ENCODE peak calls at places on chromosomes 4 and X, in four cellular contexts. M, K, Y and A are unnamed samples.

GRCh38 chr4:144757969-144758368 is 112.0 kb downstream of the HHIP start:
- DNase-seq in Y (no peak), K (no peak), M (no peak), A (no peak)

GRCh38 chr4:120694973-120695372 is 227.6 kb downstream of the PRDM5 start:
- DNase-seq in M (peak), K (peak), Y (peak), A (no peak)

GRCh38 chr4:179989975-179990374 is 2253.2 kb upstream of the TENM3 start:
- DNase-seq in Y (no peak), M (no peak), K (no peak), A (peak)

GRCh38 chr4:173432430-173432829 is 33.5 kb upstream of the SCRG1 start:
- DNase-seq in Y (no peak), M (no peak), K (no peak), A (no peak)

GRCh38 chr4:186554485-186554884 is 882 bp downstream of the MTNR1A start:
- DNase-seq in Y (no peak), M (peak), K (peak), A (peak)

GRCh38 chrX:45353462-45353861 is 152.8 kb upstream of the DIPK2B start:
- DNase-seq in Y (no peak), M (no peak), K (peak), A (peak)

GRCh38 chr4:61011051-61011450 is 189.1 kb upstream of the ADGRL3 start:
- DNase-seq in M (peak), K (no peak), Y (no peak), A (no peak)

GRCh38 chr4:6338175-6338950 is 68.7 kb downstream of the WFS1 start:
- DNase-seq in Y (no peak), K (no peak), M (no peak), A (no peak)

GRCh38 chrX:107710617-107711391 is 64.8 kb downstream of the TSC22D3 start:
- DNase-seq in K (peak), Y (peak), M (peak), A (no peak)

GRCh38 chr4:8396762-8397406 is 43.6 kb downstream of the ACOX3 start:
- DNase-seq in Y (no peak), M (no peak), K (no peak), A (no peak)

GRCh38 chrX:31499120-31499519 is 427.3 kb upstream of the FTHL17 start:
- DNase-seq in K (peak), Y (peak), M (peak), A (no peak)

GRCh38 chrX:128928636-128929035 is 594.7 kb downstream of the SMARCA1 start:
- DNase-seq in M (no peak), Y (no peak), K (no peak), A (peak)

GRCh38 chr4:1172228-1172851 is at the start of gene SPON2:
- DNase-seq in K (peak), Y (no peak), M (peak), A (no peak)
- H3K4me3 ChIP-seq in K (peak), Y (peak), M (peak), A (no peak)

GRCh38 chrX:120140293-120140981 is 18.0 kb upstream of the RHOXF2 start:
- DNase-seq in K (no peak), M (no peak), Y (no peak), A (no peak)

GRCh38 chrX:120147537-120147936 is 10.9 kb upstream of the RHOXF2 start:
- DNase-seq in M (no peak), Y (no peak), K (no peak), A (no peak)

GRCh38 chrX:120145295-120145925 is 13.0 kb upstream of the RHOXF2 start:
- DNase-seq in Y (no peak), M (no peak), K (no peak), A (no peak)

GRCh38 chrX:120144178-120144844 is 14.1 kb upstream of the RHOXF2 start:
- DNase-seq in Y (no peak), M (no peak), K (peak), A (no peak)
- H3K4me3 ChIP-seq in Y (no peak), M (no peak), K (no peak), A (no peak)

DNA sequence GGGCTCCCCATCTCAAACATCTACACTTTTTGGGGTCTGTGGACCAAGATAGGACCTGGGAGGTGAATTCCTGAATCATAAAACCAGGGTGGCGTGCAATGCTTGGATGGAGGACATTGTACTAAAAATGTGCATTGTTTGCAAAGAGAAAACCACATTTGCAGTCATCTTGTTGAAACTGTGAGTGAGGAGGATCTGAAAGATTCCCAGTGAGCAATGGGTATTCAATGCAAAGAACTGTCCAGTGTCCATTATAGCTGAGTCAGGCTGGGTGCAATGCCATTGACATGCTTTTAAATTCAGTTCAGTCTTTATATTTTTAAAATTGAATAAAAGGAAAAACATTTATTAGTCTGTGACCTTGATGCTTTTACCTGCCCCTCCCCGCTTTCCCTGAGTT is 215.7 kb downstream of the STK32B start:
- DNase-seq in K (no peak), M (no peak), Y (no peak), A (no peak)
- H3K4me3 ChIP-seq in K (no peak), M (no peak), Y (no peak), A (no peak)

DNA sequence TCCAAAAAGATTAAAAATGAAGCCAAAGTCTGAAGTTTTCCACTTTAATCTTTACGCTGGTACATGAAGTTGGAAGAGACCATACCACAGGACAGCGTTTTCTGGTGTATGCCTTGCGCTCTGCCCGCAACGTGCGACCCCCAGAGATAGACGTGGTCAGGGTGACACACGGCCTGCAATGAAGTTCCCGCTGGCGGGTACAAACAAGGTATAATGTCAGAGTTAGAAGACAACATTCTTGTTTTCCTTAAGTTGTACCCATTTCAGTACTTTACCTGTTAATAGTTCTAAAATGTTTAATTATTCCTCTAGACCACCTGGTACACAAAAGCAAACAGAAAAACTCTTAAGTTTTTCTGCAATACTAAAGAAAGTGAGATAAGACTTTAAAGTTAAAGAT is 4.8 kb downstream of the HNRNPDL start:
- DNase-seq in M (no peak), K (no peak), Y (no peak), A (no peak)
- H3K4me3 ChIP-seq in M (no peak), K (no peak), Y (no peak), A (no peak)

DNA sequence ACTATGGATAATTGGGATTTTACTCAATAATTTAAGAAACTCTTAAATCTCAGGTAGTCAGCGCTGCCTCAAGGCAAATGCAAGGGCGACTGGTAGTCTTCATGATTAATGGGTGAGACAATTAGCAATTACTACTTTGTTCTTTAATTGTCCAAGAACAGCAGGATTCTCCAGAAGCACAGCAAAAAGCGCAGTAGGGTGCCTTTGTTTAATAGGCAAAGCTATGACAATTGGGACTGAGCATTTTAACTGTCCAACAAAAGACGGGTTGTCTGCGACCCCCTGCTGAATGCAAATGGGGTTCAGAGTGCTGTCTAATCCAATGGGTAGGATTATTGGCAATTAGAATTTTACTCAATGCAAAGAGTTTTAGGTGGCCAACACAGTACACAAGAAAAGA is 286.1 kb downstream of the CHIC1 start:
- DNase-seq in Y (no peak), K (no peak), M (no peak), A (no peak)
- H3K4me3 ChIP-seq in Y (no peak), K (no peak), M (no peak), A (no peak)

DNA sequence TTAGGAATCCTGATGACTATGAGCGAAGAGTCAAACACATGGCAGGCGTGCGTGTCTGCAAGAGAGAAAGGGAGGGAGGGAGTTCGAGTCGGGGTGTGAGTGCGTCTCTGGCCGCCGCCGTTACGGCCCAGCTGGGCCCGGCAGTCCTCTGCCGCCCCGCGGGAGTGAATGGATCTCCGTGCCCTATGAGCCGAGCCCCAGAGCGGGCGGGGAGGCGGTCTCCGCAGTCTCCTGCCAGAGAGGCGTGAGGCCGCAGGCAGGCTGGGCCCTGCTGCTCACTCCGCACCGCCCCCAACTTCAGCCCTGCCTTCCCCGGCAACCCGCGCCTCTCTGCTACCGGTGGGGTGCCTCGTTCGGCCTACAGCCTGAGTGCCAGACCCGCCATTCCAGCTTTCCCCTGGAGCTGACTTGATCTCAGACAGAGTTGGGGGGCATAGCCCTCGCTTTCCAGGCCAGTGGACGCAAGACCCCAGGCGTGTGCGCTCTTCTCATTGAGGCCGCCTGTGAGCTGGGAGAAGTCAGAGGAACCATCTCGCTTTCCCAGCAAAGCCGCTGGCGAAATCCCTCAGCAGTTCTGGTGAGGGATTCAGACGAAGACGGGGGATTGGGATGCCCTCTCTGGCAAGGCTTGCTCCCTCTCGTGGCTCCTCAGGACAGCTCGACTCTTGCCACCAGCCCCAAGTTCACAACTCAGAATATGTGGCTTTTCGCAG is 1.4 kb downstream of the SLC16A2 start:
- DNase-seq in Y (no peak), M (peak), K (peak), A (peak)
- H3K4me3 ChIP-seq in Y (peak), M (peak), K (peak), A (no peak)

DNA sequence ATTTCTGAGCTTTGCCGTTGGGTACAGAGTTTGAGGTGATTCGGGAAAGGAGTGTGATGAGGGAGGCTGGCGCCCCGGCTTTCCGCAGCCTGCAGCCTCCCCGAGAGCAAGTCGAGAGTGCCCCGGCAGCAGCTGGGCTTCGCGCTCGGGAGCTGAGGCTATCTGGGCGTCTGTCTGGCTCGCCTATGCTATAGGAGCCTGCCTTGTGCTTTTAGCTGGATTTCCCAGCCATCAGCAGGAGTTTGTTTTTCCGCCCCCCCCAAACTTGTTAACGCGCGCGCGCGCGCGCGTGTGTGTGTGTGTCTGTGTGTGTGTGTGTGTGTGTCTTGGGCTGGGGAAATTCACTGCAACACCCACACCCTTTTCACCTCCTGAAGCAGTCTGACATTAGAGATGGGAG is 765 bp upstream of the DGKK start:
- DNase-seq in K (no peak), M (no peak), Y (no peak), A (no peak)
- H3K4me3 ChIP-seq in K (no peak), M (no peak), Y (no peak), A (no peak)

GRCh38 chr4:2819244-2820215 is 24.1 kb upstream of the ADD1 start:
- DNase-seq in K (no peak), Y (no peak), M (no peak), A (no peak)
- H3K4me3 ChIP-seq in K (no peak), Y (peak), M (no peak), A (no peak)

GRCh38 chr4:122731676-122732075 is 828 bp upstream of the BBS12 start:
- DNase-seq in K (no peak), Y (no peak), M (no peak), A (no peak)
- H3K4me3 ChIP-seq in K (no peak), Y (peak), M (peak), A (no peak)

DNA sequence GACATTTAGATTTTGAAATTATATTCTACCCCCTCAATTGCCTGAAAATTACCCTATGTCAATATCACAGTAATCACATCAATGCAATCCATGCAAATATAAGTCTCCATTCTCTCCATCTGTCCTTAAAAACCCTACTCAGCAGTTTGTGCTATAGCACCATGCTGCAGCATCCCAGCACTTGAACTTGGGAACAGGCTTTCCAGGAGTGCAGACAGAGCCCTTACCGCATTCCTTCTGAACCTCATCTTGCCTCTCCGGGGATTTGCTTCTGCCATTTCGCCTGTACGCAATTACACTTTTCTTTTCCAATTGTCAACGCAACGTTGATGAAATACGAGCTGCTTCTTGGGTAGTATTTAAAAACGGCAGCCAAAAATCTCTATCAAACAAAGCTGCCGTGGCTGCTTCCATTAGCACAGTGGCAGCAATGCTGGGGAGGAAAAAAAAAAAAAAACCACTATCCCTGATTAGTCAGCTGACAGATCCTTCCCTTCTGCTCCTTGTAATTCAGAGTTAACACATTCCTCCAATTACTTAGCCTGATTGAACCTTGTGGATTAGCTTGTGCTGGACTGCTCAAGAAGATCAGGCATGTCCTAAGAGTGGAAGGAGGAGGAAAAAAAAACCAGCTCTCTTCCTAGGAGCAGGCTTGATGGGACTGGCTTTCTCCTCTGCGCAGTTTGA is 65.6 kb downstream of the MCF2 start:
- DNase-seq in Y (no peak), K (peak), M (no peak), A (no peak)
- H3K4me3 ChIP-seq in Y (no peak), K (no peak), M (no peak), A (no peak)